ENCODE peak calls at places on chromosomes 11 and 22, in seven cellular contexts. P is lower leg skin, Q is K562, Y is Peyer's patch, D is right lobe of liver, X is body of pancreas, K is uterus. U is an unnamed sample.

GRCh38 chr11:45048870-45049825 is 97.3 kb upstream of the PRDM11 start:
- DNase-seq in Q (no peak), P (no peak), Y (no peak), K (peak; percentile 37), X (peak; percentile 37), D (no peak), U (peak; percentile 17)

GRCh38 chr11:105670811-105671210 is 60.9 kb downstream of the GRIA4 start:
- DNase-seq in K (no peak), Q (no peak), D (no peak), Y (no peak), X (no peak), P (no peak), U (no peak)

GRCh38 chr22:47371263-47372090 is 609.0 kb downstream of the TBC1D22A start:
- DNase-seq in X (no peak), Y (no peak), P (no peak), Q (no peak), K (peak; percentile 6), D (peak; percentile 39), U (peak; percentile 8)

GRCh38 chr11:35151241-35151640 is 12.3 kb downstream of the CD44 start:
- DNase-seq in D (no peak), K (no peak), X (no peak), Q (no peak), Y (no peak), P (no peak), U (no peak)

GRCh38 chr11:121453589-121454299 is 977 bp upstream of the SORL1-AS1 start:
- DNase-seq in K (no peak), D (peak; percentile 73), Q (no peak), Y (no peak), P (no peak), X (no peak), U (no peak)

GRCh38 chr22:44211946-44212930 is 31.5 kb downstream of the PARVG start:
- DNase-seq in D (no peak), K (no peak), Y (no peak), Q (peak; percentile 1), P (no peak), X (no peak), U (no peak)

GRCh38 chr11:68471360-68472340 is 11.1 kb downstream of the PPP6R3 start:
- DNase-seq in X (peak; percentile 37), P (no peak), Y (no peak), K (no peak), Q (no peak), D (no peak), U (no peak)

GRCh38 chr11:131865860-131866259 is 495.4 kb downstream of the NTM start:
- DNase-seq in Q (no peak), D (no peak), X (no peak), K (no peak), P (no peak), Y (no peak), U (no peak)

GRCh38 chr11:108117746-108118371 is 3.5 kb upstream of the ACAT1 start:
- DNase-seq in P (no peak), D (no peak), Q (peak; percentile 47), Y (no peak), X (no peak), K (no peak), U (no peak)

GRCh38 chr22:37312549-37313183 is 30.4 kb downstream of the CYTH4 start:
- DNase-seq in D (no peak), X (no peak), Q (no peak), Y (no peak), P (no peak), K (no peak), U (no peak)

GRCh38 chr22:38924197-38924952 is 33.0 kb upstream of the APOBEC3A start:
- DNase-seq in D (peak; percentile 72), X (peak; percentile 96), P (peak; percentile 65), K (peak; percentile 77), Y (no peak), Q (no peak), U (peak; percentile 76)

GRCh38 chr11:6333112-6333511 is 12.8 kb upstream of the CAVIN3 start:
- DNase-seq in K (no peak), X (no peak), P (no peak), D (no peak), Q (no peak), Y (no peak), U (no peak)

GRCh38 chr22:48238018-48238915 is 1475.8 kb downstream of the TBC1D22A start:
- DNase-seq in P (no peak), Q (no peak), K (no peak), X (no peak), D (no peak), Y (no peak), U (peak; percentile 9)

GRCh38 chr11:118569670-118570069 is 2.5 kb upstream of the ARCN1 start:
- DNase-seq in Y (no peak), Q (no peak), K (no peak), X (no peak), P (no peak), D (no peak), U (no peak)

GRCh38 chr11:118572914-118573550 is 823 bp downstream of the ARCN1 start:
- DNase-seq in P (no peak), K (no peak), D (no peak), Q (peak; percentile 80), X (no peak), Y (no peak), U (no peak)

GRCh38 chr11:118572075-118572913 is at the start of gene ARCN1:
- DNase-seq in Y (peak; percentile 80), K (peak; percentile 79), Q (peak; percentile 89), X (peak; percentile 80), P (peak; percentile 69), D (peak; percentile 77), U (peak; percentile 87)

GRCh38 chr11:118570787-118571186 is 1.4 kb upstream of the ARCN1 start:
- DNase-seq in Q (no peak), P (no peak), Y (no peak), K (no peak), D (no peak), X (no peak), U (no peak)

DNA sequence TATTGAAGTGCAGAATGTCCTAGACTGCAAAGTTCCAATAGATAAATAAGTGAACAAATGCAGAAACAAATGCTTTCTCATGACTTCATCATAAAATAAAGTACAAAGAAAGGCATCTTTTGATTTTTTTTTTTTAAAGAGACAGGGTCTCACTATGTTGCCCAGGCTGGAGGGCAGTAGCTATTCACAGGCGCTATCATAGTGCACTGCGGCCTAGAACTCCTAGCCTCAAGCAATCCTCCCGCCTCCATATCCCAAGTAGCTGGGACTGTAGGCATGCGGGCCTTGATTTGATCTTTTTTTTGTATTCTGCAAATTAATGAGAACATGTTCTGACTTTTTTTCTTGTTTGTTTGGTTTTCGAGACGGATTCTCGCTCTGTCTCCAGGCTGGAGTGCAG is 2.4 kb downstream of the ARCN1 start:
- DNase-seq in K (no peak), D (no peak), X (no peak), Y (no peak), P (no peak), Q (no peak), U (no peak)
- H3K4me3 ChIP-seq in K (peak overlapping the region; percentile 8), D (no peak overlapping the region), X (no peak overlapping the region), Y (no peak overlapping the region), P (no peak overlapping the region), Q (no peak overlapping the region), U (no peak overlapping the region)

DNA sequence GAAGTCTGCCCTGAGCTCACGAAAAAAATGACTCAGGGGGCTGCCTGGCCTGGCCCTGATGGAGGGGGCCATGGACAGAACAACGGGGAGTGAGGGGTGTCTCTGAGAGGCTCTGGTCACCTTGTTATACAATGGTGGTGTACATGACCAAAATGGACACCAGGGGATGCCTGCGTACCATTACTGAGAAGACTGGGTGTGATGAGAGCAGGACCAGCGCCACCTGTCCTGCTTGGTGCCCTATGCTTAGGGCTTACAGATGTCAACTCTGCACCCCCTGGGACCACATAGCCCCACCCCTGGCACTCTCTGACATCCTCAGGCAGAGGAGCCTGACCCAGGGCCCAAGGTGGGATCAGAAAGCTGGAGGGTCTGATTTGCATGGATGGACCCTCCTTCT is 104.8 kb downstream of the ZNF280B start:
- DNase-seq in Q (peak; percentile 57), X (no peak), D (no peak), P (no peak), Y (no peak), K (no peak), U (no peak)
- TF ChIP-seq CTCF in Q (peak; percentile 76), X (no peak), D (no peak), P (no peak), Y (no peak), K (no peak), U (no peak)

DNA sequence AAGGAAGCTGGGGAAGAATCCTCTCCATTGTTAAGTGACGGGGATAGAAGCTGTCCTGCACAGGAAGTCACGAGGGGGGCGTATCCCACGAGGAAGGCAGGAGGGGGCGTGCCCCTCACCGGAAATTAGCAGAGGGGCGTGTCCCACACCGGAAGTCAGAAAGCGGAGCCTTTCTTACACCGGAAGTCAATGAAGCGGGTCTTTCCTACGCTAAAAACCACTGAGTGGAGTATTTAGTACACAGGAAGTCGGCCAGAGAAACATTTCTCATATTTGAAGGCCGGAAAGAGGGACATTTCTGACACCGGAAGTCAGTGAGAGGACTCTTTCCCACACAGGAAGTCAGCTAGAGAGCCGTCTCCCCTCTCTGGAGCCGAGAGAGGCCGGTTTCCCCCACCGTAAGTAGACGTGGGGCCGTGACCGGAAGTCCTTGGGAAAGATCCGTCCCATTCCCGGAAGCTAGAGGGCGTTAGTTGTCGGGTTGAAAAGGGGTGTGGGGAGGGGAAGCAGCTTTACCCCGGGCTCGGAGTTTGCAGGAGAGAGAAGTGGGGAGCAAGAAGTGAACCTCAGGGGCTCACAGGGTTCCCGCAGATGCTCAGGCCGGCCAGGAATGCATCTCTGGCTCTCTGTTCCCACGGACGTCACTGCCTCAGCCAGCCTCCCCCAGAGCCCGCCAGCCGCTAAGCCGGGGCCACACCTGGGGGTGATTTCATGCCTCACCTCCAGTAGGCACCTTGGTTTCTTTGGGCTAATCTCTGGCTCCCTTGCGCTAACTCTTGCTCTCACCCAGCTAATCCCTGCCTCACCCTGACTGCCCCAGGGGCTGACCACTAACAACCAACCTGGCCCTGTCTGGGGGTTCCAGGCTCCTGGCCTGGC is 15.4 kb downstream of the MIAT start:
- DNase-seq in Y (peak; percentile 96), K (peak; percentile 94), P (peak; percentile 95), D (peak; percentile 90), Q (peak; percentile 87), X (peak; percentile 92), U (peak; percentile 96)
- TF ChIP-seq POLR2A in Y (peak; percentile 40), K (no peak), P (no peak), D (peak; percentile 64), Q (peak; percentile 77), X (peak; percentile 66), U (no peak)

DNA sequence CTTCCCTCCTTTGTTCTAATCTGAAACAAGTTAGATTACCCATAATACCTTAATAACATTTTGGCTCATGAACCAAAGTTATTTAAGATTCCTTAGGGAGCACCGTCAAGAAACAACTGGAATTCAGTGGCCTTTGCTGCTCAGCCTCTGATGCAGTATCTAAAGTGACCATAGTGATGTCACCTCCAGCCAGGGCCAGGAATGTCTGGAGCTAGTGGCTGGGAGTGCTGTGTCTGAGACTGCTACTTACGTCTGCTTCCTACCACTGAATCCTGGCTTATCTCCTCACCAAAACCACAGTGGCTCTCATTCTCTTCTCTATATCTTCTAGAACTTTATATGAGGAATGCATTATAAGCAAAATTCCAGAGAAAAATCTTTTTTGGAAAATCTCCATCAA is 658.0 kb downstream of the DLG2 start:
- DNase-seq in D (no peak), K (no peak), P (no peak), Y (no peak), X (peak; percentile 12), Q (no peak), U (no peak)
- H3K4me3 ChIP-seq in D (no peak overlapping the region), K (no peak overlapping the region), P (no peak overlapping the region), Y (no peak overlapping the region), X (no peak overlapping the region), Q (no peak overlapping the region), U (no peak overlapping the region)

U was measured in testis.